ENCODE peak calls at places on chromosomes 1 and 21, in eight cellular contexts. G, Y, V, E, L, X, P and U are unnamed samples.

GRCh38 chr1:201011616-201012015 is 11.9 kb downstream of the KIF21B start:
- DNase-seq in G (no peak), Y (no peak), V (no peak), E (no peak), L (no peak), X (no peak), P (peak), U (no peak)

GRCh38 chr1:41539999-41540398 is 55.5 kb upstream of the EDN2 start:
- DNase-seq in G (no peak), Y (no peak), V (no peak), E (no peak), L (no peak), X (no peak), P (peak), U (no peak)

GRCh38 chr1:44367932-44368331 is 12.9 kb upstream of the ERI3 start:
- DNase-seq in G (no peak), Y (no peak), V (no peak), E (no peak), L (no peak), X (no peak), P (no peak), U (no peak)

GRCh38 chr1:33295023-33295422 is 25.9 kb downstream of the A3GALT2 start:
- DNase-seq in G (no peak), Y (no peak), V (no peak), E (no peak), L (no peak), X (no peak), P (peak), U (no peak)

GRCh38 chr1:214076341-214077035 is 88.7 kb downstream of the PROX1 start:
- DNase-seq in G (no peak), Y (no peak), V (no peak), E (no peak), L (no peak), X (no peak), P (no peak), U (no peak)

GRCh38 chr1:167935252-167936067 is 1.0 kb upstream of the DCAF6 start:
- DNase-seq in G (no peak), Y (peak), V (peak), E (no peak), L (peak), X (no peak), P (no peak), U (peak)

GRCh38 chr21:33266050-33266783 is at the start of gene IL10RB:
- DNase-seq in G (no peak), Y (peak), V (peak), E (peak), L (peak), X (peak), P (peak), U (peak)

GRCh38 chr1:119778886-119779560 is 10.3 kb upstream of the HMGCS2 start:
- DNase-seq in G (no peak), Y (no peak), V (peak), E (no peak), L (no peak), X (no peak), P (no peak), U (no peak)

GRCh38 chr1:61743716-61744620 is 1.7 kb downstream of the PATJ start:
- DNase-seq in G (no peak), Y (no peak), V (no peak), E (no peak), L (no peak), X (no peak), P (no peak), U (no peak)

GRCh38 chr1:67482733-67483482 is 52.7 kb upstream of the SERBP1 start:
- DNase-seq in G (no peak), Y (no peak), V (no peak), E (no peak), L (no peak), X (no peak), P (no peak), U (no peak)

GRCh38 chr1:225817611-225818061 is 7.7 kb downstream of the EPHX1 start:
- DNase-seq in G (no peak), Y (no peak), V (peak), E (peak), L (peak), X (peak), P (no peak), U (no peak)

GRCh38 chr1:89151021-89151420 is 24.8 kb downstream of the GBP7 start:
- DNase-seq in G (no peak), Y (no peak), V (no peak), E (no peak), L (no peak), X (no peak), P (no peak), U (no peak)

GRCh38 chr1:179079113-179079761 is 2.6 kb upstream of the TOR3A start:
- DNase-seq in G (no peak), Y (peak), V (no peak), E (peak), L (peak), X (no peak), P (no peak), U (peak)

GRCh38 chr1:3819626-3820245 is 23.4 kb upstream of the LRRC47 start:
- DNase-seq in G (no peak), Y (no peak), V (no peak), E (no peak), L (no peak), X (no peak), P (no peak), U (no peak)

GRCh38 chr21:41548781-41549180 is 40.8 kb upstream of the TMPRSS2 start:
- DNase-seq in G (no peak), Y (no peak), V (no peak), E (no peak), L (no peak), X (no peak), P (no peak), U (no peak)

GRCh38 chr1:30322859-30323257 is 400.5 kb downstream of the MATN1 start:
- DNase-seq in G (no peak), Y (no peak), V (no peak), E (peak), L (peak), X (no peak), P (no peak), U (no peak)

GRCh38 chr21:33230518-33231324 is 983 bp downstream of the IFNAR2 start:
- DNase-seq in G (no peak), Y (peak), V (peak), E (no peak), L (peak), X (no peak), P (peak), U (peak)

GRCh38 chr1:200134116-200134515 is 106.6 kb downstream of the NR5A2 start:
- DNase-seq in G (no peak), Y (no peak), V (no peak), E (no peak), L (no peak), X (no peak), P (no peak), U (no peak)

GRCh38 chr1:154422521-154422920 is 17.4 kb downstream of the IL6R start:
- DNase-seq in G (no peak), Y (no peak), V (peak), E (no peak), L (no peak), X (no peak), P (peak), U (no peak)

GRCh38 chr1:1678581-1679380 is 13.8 kb downstream of the SLC35E2B start:
- DNase-seq in G (no peak), Y (peak), V (peak), E (no peak), L (peak), X (peak), P (peak), U (peak)

GRCh38 chr1:43554444-43554992 is 23.8 kb downstream of the PTPRF start:
- DNase-seq in G (no peak), Y (no peak), V (no peak), E (no peak), L (peak), X (no peak), P (no peak), U (peak)

GRCh38 chr1:91770675-91771074 is 115.3 kb downstream of the TGFBR3 start:
- DNase-seq in G (no peak), Y (no peak), V (no peak), E (no peak), L (no peak), X (no peak), P (no peak), U (no peak)

GRCh38 chr1:30733520-30733919 is 10.1 kb upstream of the MATN1 start:
- DNase-seq in G (no peak), Y (no peak), V (no peak), E (no peak), L (no peak), X (peak), P (no peak), U (no peak)

GRCh38 chr1:178518894-178519293 is 6.0 kb downstream of the TEX35 start:
- DNase-seq in G (no peak), Y (no peak), V (no peak), E (no peak), L (no peak), X (no peak), P (peak), U (no peak)

GRCh38 chr1:230587056-230587455 is 55.2 kb upstream of the COG2 start:
- DNase-seq in G (no peak), Y (no peak), V (no peak), E (no peak), L (no peak), X (no peak), P (no peak), U (no peak)

GRCh38 chr1:230584660-230585059 is 57.6 kb upstream of the COG2 start:
- DNase-seq in G (no peak), Y (no peak), V (no peak), E (no peak), L (no peak), X (no peak), P (no peak), U (no peak)

GRCh38 chr1:230577537-230577936 is 64.7 kb upstream of the COG2 start:
- DNase-seq in G (no peak), Y (no peak), V (no peak), E (no peak), L (no peak), X (no peak), P (no peak), U (no peak)

GRCh38 chr1:230578621-230579020 is 63.7 kb upstream of the COG2 start:
- DNase-seq in G (no peak), Y (no peak), V (no peak), E (no peak), L (no peak), X (no peak), P (no peak), U (no peak)

DNA sequence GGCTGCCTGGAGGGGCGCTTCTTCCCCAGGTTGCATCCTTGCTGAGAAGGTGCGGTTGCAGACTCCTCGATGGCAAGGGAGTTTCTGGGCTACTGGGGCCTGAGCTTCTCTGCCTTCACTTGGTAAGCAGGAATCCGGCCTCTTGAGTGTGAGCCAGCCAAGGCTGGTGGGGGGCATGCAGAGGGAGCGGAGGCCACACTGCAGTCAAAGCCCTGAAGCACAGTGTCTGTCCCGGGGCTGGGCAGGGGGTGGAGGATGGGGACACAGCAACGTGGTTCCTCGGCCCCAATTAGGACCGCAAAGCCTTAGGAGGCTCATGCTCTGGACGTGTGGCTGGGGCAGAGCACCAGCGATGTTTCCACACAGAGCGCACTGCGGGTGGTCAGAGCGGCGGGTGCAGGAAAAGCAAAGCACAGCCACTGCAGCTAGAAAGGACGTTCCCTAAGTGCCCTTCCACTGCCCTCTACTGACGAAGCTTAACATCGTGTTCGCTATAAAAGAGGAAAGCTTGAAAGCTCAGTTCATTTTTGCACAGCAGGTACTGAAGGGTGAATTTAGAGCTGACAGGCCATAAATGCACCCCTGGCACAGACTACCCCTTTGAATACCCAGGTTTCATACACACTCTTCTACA is 60.7 kb upstream of the COG2 start:
- DNase-seq in G (no peak), Y (no peak), V (no peak), E (no peak), L (peak), X (peak), P (no peak), U (peak)
- TF ChIP-seq CTCF in G (peak), Y (no peak), V (no peak), E (no peak), L (peak), X (no peak), P (no peak), U (peak)

GRCh38 chr21:38241029-38241740 is 15.6 kb upstream of the KCNJ15 start:
- DNase-seq in G (no peak), Y (no peak), V (no peak), E (no peak), L (no peak), X (no peak), P (no peak), U (no peak)

GRCh38 chr21:38240121-38240520 is 16.7 kb upstream of the KCNJ15 start:
- DNase-seq in G (no peak), Y (no peak), V (no peak), E (no peak), L (no peak), X (no peak), P (no peak), U (no peak)

GRCh38 chr21:38234395-38235142 is 22.2 kb upstream of the KCNJ15 start:
- DNase-seq in G (peak), Y (no peak), V (no peak), E (no peak), L (no peak), X (no peak), P (no peak), U (no peak)

GRCh38 chr21:38242036-38242435 is 14.8 kb upstream of the KCNJ15 start:
- DNase-seq in G (no peak), Y (no peak), V (no peak), E (no peak), L (no peak), X (no peak), P (no peak), U (no peak)

GRCh38 chr21:38236232-38236631 is 20.6 kb upstream of the KCNJ15 start:
- DNase-seq in G (no peak), Y (no peak), V (no peak), E (no peak), L (no peak), X (no peak), P (no peak), U (peak)
- TF ChIP-seq CTCF in G (peak), Y (no peak), V (no peak), E (peak), L (no peak), X (no peak), P (no peak), U (peak)

DNA sequence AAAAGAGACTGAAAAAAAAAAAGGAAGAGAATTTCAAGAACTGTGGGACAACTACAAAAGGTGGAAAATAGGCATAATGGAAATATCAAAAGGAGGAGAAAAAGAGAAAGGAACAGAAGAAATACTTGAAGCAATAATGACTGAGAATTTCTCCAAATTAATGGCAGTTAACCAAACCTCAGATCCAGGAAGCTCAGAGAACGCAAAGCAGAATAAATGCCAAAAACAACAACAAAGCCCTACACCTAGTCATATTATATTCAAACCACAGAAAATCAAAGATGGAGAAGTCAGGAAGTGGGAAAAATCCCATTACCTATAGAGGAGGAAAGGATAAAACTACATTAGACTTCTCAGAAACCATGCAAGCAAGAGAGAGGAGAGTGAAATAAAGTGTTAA is 20.7 kb upstream of the AHCYL1 start:
- DNase-seq in G (no peak), Y (no peak), V (no peak), E (no peak), L (no peak), X (no peak), P (no peak), U (no peak)
- TF ChIP-seq CTCF in G (no peak), Y (no peak), V (no peak), E (no peak), L (no peak), X (no peak), P (no peak), U (no peak)

DNA sequence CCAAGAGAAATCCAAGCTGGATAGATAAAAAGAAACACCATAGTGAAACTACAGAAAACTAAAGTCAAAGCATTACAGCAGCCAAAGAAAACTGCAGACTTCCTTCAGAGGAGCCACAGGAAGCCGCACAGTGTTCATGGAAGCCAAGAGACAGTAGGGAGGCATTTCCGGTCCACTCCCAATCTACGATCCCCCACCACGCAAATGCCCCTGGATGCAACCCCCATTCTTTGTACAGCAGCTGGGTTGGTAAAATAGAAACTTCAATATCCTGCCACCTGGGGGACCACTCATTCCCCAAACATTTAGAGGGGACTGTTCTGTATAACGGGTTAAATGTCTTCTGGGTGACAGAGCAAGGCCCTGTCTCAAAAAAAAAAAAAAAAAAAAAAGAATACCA is 43.9 kb upstream of the TSPEAR start:
- DNase-seq in G (no peak), Y (no peak), V (no peak), E (no peak), L (no peak), X (no peak), P (no peak), U (no peak)
- TF ChIP-seq CTCF in G (peak), Y (no peak), V (no peak), E (no peak), L (no peak), X (no peak), P (no peak), U (no peak)

DNA sequence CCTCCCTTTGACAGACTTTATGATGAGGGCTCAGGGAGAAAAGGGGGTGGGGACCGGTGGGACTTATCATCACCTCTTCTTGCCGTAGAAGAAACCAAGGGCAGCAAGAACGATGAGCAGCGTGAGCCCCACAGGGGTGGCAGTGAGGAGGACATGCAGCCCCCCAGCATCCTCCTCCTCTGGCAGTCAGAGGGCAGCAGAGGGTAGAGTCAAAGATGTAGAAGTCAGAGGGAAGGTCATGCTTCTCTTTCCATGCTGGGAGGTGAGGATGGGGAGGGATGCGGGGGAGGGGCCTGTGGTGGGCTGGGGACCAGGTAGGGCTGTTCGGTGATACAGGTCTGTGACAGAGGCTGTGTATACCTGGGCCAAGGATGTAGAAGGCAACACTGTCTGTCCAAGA is 14.8 kb downstream of the INSRR start:
- DNase-seq in G (no peak), Y (no peak), V (no peak), E (no peak), L (no peak), X (no peak), P (peak), U (no peak)
- TF ChIP-seq CTCF in G (no peak), Y (no peak), V (no peak), E (no peak), L (no peak), X (no peak), P (no peak), U (no peak)

GRCh38 chr1:94036721-94037120 is 84.2 kb downstream of the ABCA4 start:
- DNase-seq in G (no peak), Y (no peak), V (no peak), E (no peak), L (no peak), X (no peak), P (no peak), U (no peak)

GRCh38 chr1:94038511-94038910 is 82.4 kb downstream of the ABCA4 start:
- DNase-seq in G (no peak), Y (no peak), V (no peak), E (no peak), L (no peak), X (no peak), P (no peak), U (no peak)

GRCh38 chr1:94037392-94038229 is 83.3 kb downstream of the ABCA4 start:
- DNase-seq in G (no peak), Y (no peak), V (no peak), E (no peak), L (no peak), X (no peak), P (no peak), U (no peak)

GRCh38 chr1:94039871-94040569 is 80.9 kb downstream of the ABCA4 start:
- DNase-seq in G (no peak), Y (no peak), V (no peak), E (no peak), L (no peak), X (no peak), P (no peak), U (no peak)

DNA sequence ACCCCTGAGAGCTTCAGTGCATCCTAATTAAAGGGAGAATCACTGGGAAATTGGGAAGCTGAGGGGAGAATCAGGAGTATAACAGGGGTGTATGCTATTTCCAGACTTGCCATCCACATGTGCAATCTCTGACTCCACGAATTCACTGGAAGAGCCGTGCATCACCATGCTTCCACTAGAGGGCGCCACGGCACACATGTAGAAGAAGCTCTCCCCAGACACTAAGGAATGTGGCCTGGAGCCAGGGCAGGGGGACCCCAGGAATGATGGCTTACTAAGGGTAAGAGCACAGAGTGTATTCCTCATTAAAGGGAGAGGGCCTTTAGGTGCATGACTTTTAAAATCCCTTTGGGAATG is 81.5 kb downstream of the ABCA4 start:
- DNase-seq in G (peak), Y (peak), V (peak), E (peak), L (peak), X (no peak), P (peak), U (peak)
- TF ChIP-seq CTCF in G (peak), Y (peak), V (peak), E (peak), L (peak), X (peak), P (peak), U (peak)

DNA sequence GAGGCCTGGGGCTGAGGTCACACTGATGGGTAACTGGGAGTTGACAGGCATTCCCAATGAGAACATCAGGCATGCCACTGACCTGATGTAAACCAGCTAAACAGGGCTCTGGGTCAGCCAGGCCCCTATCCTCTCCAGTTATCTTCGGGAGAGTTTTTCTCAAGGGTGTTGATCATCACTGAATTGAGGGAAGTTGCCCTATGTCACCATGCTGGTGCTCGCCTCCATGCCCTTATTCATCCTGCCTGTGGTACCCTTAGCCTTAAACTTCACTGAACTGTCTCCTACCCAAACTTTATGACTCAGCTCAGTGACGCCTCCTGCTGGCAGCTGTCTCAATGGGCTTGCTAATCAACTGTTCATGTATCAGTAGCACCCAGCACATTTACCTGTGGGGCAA is 80.7 kb upstream of the TNR start:
- DNase-seq in G (no peak), Y (no peak), V (no peak), E (no peak), L (peak), X (peak), P (no peak), U (no peak)
- TF ChIP-seq CTCF in G (peak), Y (peak), V (no peak), E (peak), L (peak), X (peak), P (no peak), U (peak)

GRCh38 chr21:45289655-45290515 is 2.2 kb upstream of the POFUT2 start:
- DNase-seq in G (no peak), Y (no peak), V (peak), E (peak), L (peak), X (no peak), P (no peak), U (no peak)
- TF ChIP-seq CTCF in G (no peak), Y (no peak), V (no peak), E (no peak), L (no peak), X (no peak), P (no peak), U (peak)